ENCODE peak calls at places on chromosomes 1 and 21, in eight cellular contexts. O, C, A, W, D, H, T and L are unnamed samples. For H3K9me3, the result is how much of the 10 kb centered on the place peaks cover.

GRCh38 chr21:37414292-37415253 is 48.0 kb downstream of the DYRK1A start:
- DNase-seq in O (no peak), C (no peak), A (no peak), W (no peak), D (no peak), H (no peak), T (no peak), L (no peak)

GRCh38 chr1:163090321-163090945 is 21.3 kb downstream of the RGS4 start:
- DNase-seq in O (no peak), C (no peak), A (no peak), W (no peak), D (no peak), H (no peak), T (no peak), L (no peak)

GRCh38 chr1:76291737-76292136 is 217.2 kb downstream of the ST6GALNAC3 start:
- DNase-seq in O (no peak), C (no peak), A (no peak), W (no peak), D (no peak), H (no peak), T (no peak), L (no peak)

GRCh38 chr1:70204578-70204977 is 801 bp downstream of the LRRC40 start:
- DNase-seq in O (no peak), C (no peak), A (no peak), W (no peak), D (no peak), H (no peak), T (no peak), L (no peak)

GRCh38 chr1:181159451-181160151 is 71.1 kb downstream of the IER5 start:
- DNase-seq in O (peak), C (no peak), A (peak), W (no peak), D (no peak), H (no peak), T (peak), L (peak)

GRCh38 chr1:87113313-87113712 is 198.9 kb downstream of the HS2ST1 start:
- DNase-seq in O (no peak), C (peak), A (no peak), W (no peak), D (no peak), H (peak), T (no peak), L (no peak)

GRCh38 chr1:233005703-233006102 is 55.3 kb downstream of the NTPCR start:
- DNase-seq in O (no peak), C (no peak), A (no peak), W (no peak), D (no peak), H (no peak), T (no peak), L (no peak)

GRCh38 chr1:17460265-17460664 is 20.8 kb upstream of the RCC2 start:
- DNase-seq in O (no peak), C (no peak), A (no peak), W (no peak), D (no peak), H (no peak), T (no peak), L (no peak)

GRCh38 chr1:11654571-11655262 is at the start of gene FBXO44:
- DNase-seq in O (peak), C (peak), A (peak), W (peak), D (peak), H (no peak), T (peak), L (no peak)

GRCh38 chr1:91592716-91593477 is 92.2 kb downstream of the CDC7 start:
- DNase-seq in O (no peak), C (no peak), A (no peak), W (no peak), D (no peak), H (no peak), T (no peak), L (no peak)

GRCh38 chr1:201192478-201192804 is 1.8 kb downstream of the IGFN1 start:
- DNase-seq in O (no peak), C (no peak), A (no peak), W (no peak), D (no peak), H (no peak), T (no peak), L (no peak)

GRCh38 chr1:214331827-214332423 is 51.0 kb downstream of the SMYD2 start:
- DNase-seq in O (peak), C (no peak), A (peak), W (peak), D (no peak), H (peak), T (peak), L (peak)

GRCh38 chr1:203289281-203289981 is 15.9 kb upstream of the BTG2 start:
- DNase-seq in O (peak), C (no peak), A (peak), W (peak), D (no peak), H (no peak), T (peak), L (peak)

GRCh38 chr1:54557956-54558355 is 9.9 kb downstream of the ACOT11 start:
- DNase-seq in O (no peak), C (no peak), A (no peak), W (no peak), D (no peak), H (no peak), T (no peak), L (no peak)

GRCh38 chr1:54556110-54556509 is 8.1 kb downstream of the ACOT11 start:
- DNase-seq in O (no peak), C (no peak), A (no peak), W (no peak), D (no peak), H (no peak), T (no peak), L (no peak)

GRCh38 chr1:54559771-54560231 is 11.8 kb downstream of the ACOT11 start:
- DNase-seq in O (no peak), C (peak), A (no peak), W (peak), D (peak), H (no peak), T (no peak), L (no peak)

GRCh38 chr1:54559111-54559548 is 11.1 kb downstream of the ACOT11 start:
- DNase-seq in O (no peak), C (peak), A (no peak), W (peak), D (no peak), H (no peak), T (no peak), L (no peak)

GRCh38 chr1:54558434-54559030 is 10.5 kb downstream of the ACOT11 start:
- DNase-seq in O (no peak), C (no peak), A (no peak), W (peak), D (no peak), H (no peak), T (no peak), L (no peak)
- H3K27ac ChIP-seq in O (no peak), C (peak), A (no peak), W (no peak), D (peak), H (no peak), T (no peak), L (no peak)

DNA sequence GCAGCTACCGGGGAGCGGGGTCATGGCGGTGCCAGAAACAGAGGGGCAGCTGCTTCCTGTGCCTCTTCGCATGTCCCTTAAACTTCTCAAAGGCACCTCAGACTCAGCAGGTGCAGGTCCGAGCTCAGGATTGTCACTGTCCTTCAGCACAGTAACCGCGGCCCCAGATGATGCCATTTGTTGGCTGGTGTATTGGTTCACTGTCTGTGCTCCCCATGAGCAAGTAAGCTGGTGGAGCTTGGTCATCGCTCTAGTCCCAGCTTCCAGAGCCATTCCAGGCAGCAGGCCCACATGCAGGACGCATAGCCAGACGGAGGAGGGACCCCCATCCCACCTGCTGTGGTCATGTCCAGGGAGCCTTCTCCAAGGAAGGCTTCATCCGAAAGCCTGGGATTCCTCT is 154.0 kb upstream of the AJAP1 start:
- DNase-seq in O (no peak), C (no peak), A (no peak), W (no peak), D (no peak), H (no peak), T (no peak), L (no peak)
- H3K9me3 ChIP-seq in O (under half), C (under half), A (under half), W (under half), D (under half), H (under half), T (under half), L (under half)

GRCh38 chr1:205227584-205228006 is at the start of gene TMCC2:
- DNase-seq in O (peak), C (peak), A (peak), W (peak), D (peak), H (peak), T (peak), L (peak)
- H3K27ac ChIP-seq in O (no peak), C (peak), A (no peak), W (no peak), D (peak), H (peak), T (no peak), L (no peak)

GRCh38 chr1:228297822-228298221 is 90.0 kb downstream of the OBSCN start:
- DNase-seq in O (no peak), C (peak), A (no peak), W (no peak), D (no peak), H (no peak), T (no peak), L (no peak)
- H3K9me3 ChIP-seq in O (under half), C (under half), A (under half), W (under half), D (under half), H (under half), T (under half), L (under half)

GRCh38 chr1:109490029-109490933 is 3.6 kb upstream of the CYB561D1 start:
- DNase-seq in O (peak), C (peak), A (peak), W (peak), D (peak), H (peak), T (peak), L (peak)
- H3K27ac ChIP-seq in O (no peak), C (peak), A (no peak), W (no peak), D (peak), H (no peak), T (no peak), L (no peak)

DNA sequence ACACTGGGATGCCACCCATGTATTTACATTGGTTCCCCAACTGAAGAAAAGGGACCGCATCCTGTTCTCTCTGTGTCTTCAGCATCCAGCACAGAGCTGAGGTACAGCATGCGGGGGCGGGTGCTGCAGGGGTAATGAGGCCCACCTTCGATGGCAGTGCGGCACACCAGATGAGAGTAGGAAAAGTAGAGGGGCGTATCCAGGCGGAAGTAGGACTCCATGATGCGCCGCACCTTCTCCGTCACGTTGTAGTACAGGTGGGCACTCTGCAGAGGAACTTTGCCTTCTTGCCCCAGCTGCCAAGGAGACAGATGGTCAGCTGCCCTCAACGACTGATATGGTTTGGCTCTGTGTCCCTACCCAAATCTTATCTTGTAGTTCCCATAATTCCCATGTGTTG is 10.0 kb upstream of the CLDN19 start:
- DNase-seq in O (no peak), C (no peak), A (no peak), W (no peak), D (no peak), H (no peak), T (no peak), L (no peak)
- H3K9me3 ChIP-seq in O (under half), C (under half), A (under half), W (under half), D (under half), H (under half), T (under half), L (under half)